ENCODE peak calls at places on chromosomes 2 and 18, in seven cellular contexts. One of them, this sample, is unnamed.

GRCh38 chr2:29314816-29315571 is 199.8 kb downstream of the CLIP4 start:
- DNase-seq in H9: peak; percentile 33
- DNase-seq in mesendoderm: peak; percentile 48
- DNase-seq in IMR-90: no peak
- DNase-seq in mesenchymal stem cell: no peak
- DNase-seq in H1: no peak
- DNase-seq in trophoblast cell: no peak
- DNase-seq in this sample: no peak

GRCh38 chr2:240856151-240856980 is 12.3 kb upstream of the AGXT start:
- DNase-seq in H9: peak; percentile 78
- DNase-seq in mesendoderm: peak; percentile 68
- DNase-seq in IMR-90: no peak
- DNase-seq in mesenchymal stem cell: no peak
- DNase-seq in H1: peak; percentile 27
- DNase-seq in trophoblast cell: no peak
- DNase-seq in this sample: no peak

GRCh38 chr18:46302866-46303485 is 198.8 kb downstream of the HAUS1 start:
- DNase-seq in H9: no peak
- DNase-seq in mesendoderm: no peak
- DNase-seq in IMR-90: no peak
- DNase-seq in mesenchymal stem cell: no peak
- DNase-seq in H1: no peak
- DNase-seq in trophoblast cell: no peak
- DNase-seq in this sample: no peak

GRCh38 chr2:224208034-224208433 is 168.9 kb upstream of the SERPINE2 start:
- DNase-seq in H9: no peak
- DNase-seq in mesendoderm: no peak
- DNase-seq in IMR-90: no peak
- DNase-seq in mesenchymal stem cell: no peak
- DNase-seq in H1: no peak
- DNase-seq in trophoblast cell: no peak
- DNase-seq in this sample: no peak

GRCh38 chr2:47014564-47015051 is 99.0 kb upstream of the MCFD2 start:
- DNase-seq in H9: no peak
- DNase-seq in mesendoderm: no peak
- DNase-seq in IMR-90: no peak
- DNase-seq in mesenchymal stem cell: no peak
- DNase-seq in H1: no peak
- DNase-seq in trophoblast cell: no peak
- DNase-seq in this sample: no peak

GRCh38 chr18:79782566-79783308 is 15.0 kb upstream of the KCNG2 start:
- DNase-seq in H9: no peak
- DNase-seq in mesendoderm: no peak
- DNase-seq in IMR-90: no peak
- DNase-seq in mesenchymal stem cell: no peak
- DNase-seq in H1: no peak
- DNase-seq in trophoblast cell: no peak
- DNase-seq in this sample: no peak

GRCh38 chr2:63662028-63662804 is 73.5 kb downstream of the MDH1 start:
- DNase-seq in H9: no peak
- DNase-seq in mesendoderm: peak; percentile 95
- DNase-seq in IMR-90: no peak
- DNase-seq in mesenchymal stem cell: no peak
- DNase-seq in H1: no peak
- DNase-seq in trophoblast cell: peak; percentile 83
- DNase-seq in this sample: no peak

GRCh38 chr18:8858888-8859511 is 153.6 kb downstream of the MTCL1 start:
- DNase-seq in H9: no peak
- DNase-seq in mesendoderm: peak; percentile 53
- DNase-seq in IMR-90: peak; percentile 99
- DNase-seq in mesenchymal stem cell: peak; percentile 94
- DNase-seq in H1: no peak
- DNase-seq in trophoblast cell: peak; percentile 48
- DNase-seq in this sample: no peak

GRCh38 chr18:37537868-37538525 is 27.6 kb downstream of the CELF4 start:
- DNase-seq in H9: peak; percentile 89
- DNase-seq in mesendoderm: peak; percentile 78
- DNase-seq in IMR-90: peak; percentile 44
- DNase-seq in mesenchymal stem cell: peak; percentile 56
- DNase-seq in H1: no peak
- DNase-seq in trophoblast cell: peak; percentile 44
- DNase-seq in this sample: peak; percentile 68

GRCh38 chr2:71669628-71670429 is 216.5 kb downstream of the DYSF start:
- DNase-seq in H9: peak; percentile 11
- DNase-seq in mesendoderm: no peak
- DNase-seq in IMR-90: no peak
- DNase-seq in mesenchymal stem cell: no peak
- DNase-seq in H1: no peak
- DNase-seq in trophoblast cell: no peak
- DNase-seq in this sample: no peak

GRCh38 chr2:111121028-111121872 is 536 bp downstream of the BCL2L11 start:
- DNase-seq in H9: peak; percentile 37
- DNase-seq in mesendoderm: peak; percentile 68
- DNase-seq in IMR-90: no peak
- DNase-seq in mesenchymal stem cell: peak; percentile 59
- DNase-seq in H1: no peak
- DNase-seq in trophoblast cell: no peak
- DNase-seq in this sample: peak; percentile 56
- H3K4me1 ChIP-seq in H9: no peaks in the 10 kb centered on the region
- H3K4me1 ChIP-seq in mesendoderm: peaks cover 2% of the 10 kb centered on the region
- H3K4me1 ChIP-seq in IMR-90: peaks cover 2% of the 10 kb centered on the region
- H3K4me1 ChIP-seq in mesenchymal stem cell: peaks cover 43% of the 10 kb centered on the region
- H3K4me1 ChIP-seq in H1: peaks cover 11% of the 10 kb centered on the region
- H3K4me1 ChIP-seq in trophoblast cell: peaks cover 20% of the 10 kb centered on the region
- H3K4me1 ChIP-seq in this sample: peaks cover 18% of the 10 kb centered on the region

DNA sequence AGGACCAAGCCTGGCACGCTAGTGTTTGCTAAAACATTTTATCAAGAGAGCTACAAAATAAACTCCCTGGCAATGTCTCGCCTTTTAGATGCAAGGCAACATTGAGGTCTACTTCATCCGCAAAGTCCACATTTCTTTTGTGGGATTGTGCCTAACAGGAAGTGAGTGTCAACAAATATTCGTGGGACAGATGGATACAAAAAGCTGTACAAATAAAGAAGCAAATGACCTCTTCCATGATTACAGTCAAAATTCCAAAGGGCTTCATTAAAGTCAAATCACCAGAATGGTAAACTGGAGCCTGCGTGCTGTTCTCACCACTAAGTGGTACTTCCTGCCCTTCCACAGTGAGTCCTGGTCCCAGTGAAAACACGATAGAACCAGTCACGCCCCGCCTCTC is 40.4 kb downstream of the L3MBTL4 start:
- DNase-seq in H9: no peak
- DNase-seq in mesendoderm: no peak
- DNase-seq in IMR-90: no peak
- DNase-seq in mesenchymal stem cell: no peak
- DNase-seq in H1: no peak
- DNase-seq in trophoblast cell: no peak
- DNase-seq in this sample: no peak
- H3K4ac ChIP-seq in H9: no peak overlapping the region
- H3K4ac ChIP-seq in mesendoderm: no peak overlapping the region
- H3K4ac ChIP-seq in IMR-90: no peak overlapping the region
- H3K4ac ChIP-seq in mesenchymal stem cell: no peak overlapping the region
- H3K4ac ChIP-seq in H1: no peak overlapping the region
- H3K4ac ChIP-seq in trophoblast cell: no peak overlapping the region
- H3K4ac ChIP-seq in this sample: no peak overlapping the region

DNA sequence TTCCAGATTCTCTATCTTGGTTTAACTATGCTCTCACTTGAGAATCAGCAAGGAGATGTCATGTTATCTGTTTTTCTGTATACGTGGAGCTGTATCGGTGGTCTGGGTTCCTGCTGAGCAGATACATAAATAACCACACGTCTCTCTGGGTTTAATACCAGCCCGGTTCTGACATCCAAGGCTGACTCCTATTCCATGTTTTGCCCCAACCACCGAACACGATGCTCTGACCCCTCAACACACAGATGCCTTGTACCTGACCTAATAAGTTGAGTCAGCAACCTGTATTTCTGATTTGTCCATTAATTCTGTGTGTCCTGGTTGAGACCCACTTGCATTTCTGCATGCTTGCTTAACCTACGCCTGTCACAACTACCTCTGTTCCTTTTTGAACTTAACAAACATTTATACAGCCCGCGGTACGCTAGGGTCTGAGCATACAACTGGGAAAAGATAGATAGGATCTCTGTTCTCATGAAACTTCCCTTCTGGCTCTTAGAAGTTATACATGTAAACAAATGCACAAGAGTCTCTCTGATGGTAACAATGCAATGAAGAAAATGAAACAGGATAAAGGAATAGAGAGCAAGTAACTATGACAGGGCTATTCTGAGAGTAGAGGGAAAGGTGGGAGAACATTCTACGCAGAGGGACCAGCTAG is 480.4 kb downstream of the PARD3B start:
- DNase-seq in H9: no peak
- DNase-seq in mesendoderm: no peak
- DNase-seq in IMR-90: peak; percentile 13
- DNase-seq in mesenchymal stem cell: peak; percentile 68
- DNase-seq in H1: no peak
- DNase-seq in trophoblast cell: no peak
- DNase-seq in this sample: no peak
- H3K9ac ChIP-seq in H9: no peak overlapping the region
- H3K9ac ChIP-seq in mesendoderm: no peak overlapping the region
- H3K9ac ChIP-seq in IMR-90: no peak overlapping the region
- H3K9ac ChIP-seq in mesenchymal stem cell: peak overlapping the region; percentile 52
- H3K9ac ChIP-seq in H1: no peak overlapping the region
- H3K9ac ChIP-seq in trophoblast cell: no peak overlapping the region
- H3K9ac ChIP-seq in this sample: no peak overlapping the region

DNA sequence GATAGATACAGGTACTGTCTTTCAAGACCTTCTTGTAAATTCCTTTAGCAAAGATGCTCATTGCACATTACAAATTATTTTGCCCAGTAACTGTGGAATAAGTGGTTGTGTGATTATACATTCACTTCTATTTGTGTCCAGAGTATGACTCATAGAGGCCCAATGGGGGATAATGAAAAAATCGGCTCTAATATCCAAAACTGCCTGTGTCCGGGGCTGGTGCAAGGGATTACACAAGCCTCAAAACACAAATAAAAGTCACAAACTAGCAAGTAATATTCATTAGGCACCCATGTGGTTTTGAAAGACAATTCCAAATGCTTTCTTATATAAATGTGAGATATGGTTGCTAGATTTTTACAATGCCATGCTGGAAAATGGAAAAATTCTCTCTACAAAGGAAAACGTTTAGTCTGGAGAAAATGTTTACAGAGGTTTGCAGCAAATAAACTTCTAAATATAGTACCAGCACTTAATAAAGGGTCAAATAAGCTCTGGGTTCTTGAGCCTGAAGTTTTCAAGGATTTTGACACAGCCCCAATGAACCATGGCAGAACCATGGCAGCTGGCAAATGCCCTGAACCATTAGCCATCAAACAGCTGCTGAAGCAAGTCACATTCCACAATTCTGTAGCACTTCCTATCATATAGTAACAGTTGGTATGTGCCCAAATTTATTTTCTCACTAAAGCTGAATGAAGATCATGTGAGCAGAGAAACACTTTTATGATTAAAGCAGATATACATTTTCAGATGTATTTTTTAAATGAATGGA is 40.5 kb downstream of the IRS1 start:
- DNase-seq in H9: no peak
- DNase-seq in mesendoderm: no peak
- DNase-seq in IMR-90: peak; percentile 87
- DNase-seq in mesenchymal stem cell: peak; percentile 89
- DNase-seq in H1: no peak
- DNase-seq in trophoblast cell: no peak
- DNase-seq in this sample: no peak
- H3K4me1 ChIP-seq in H9: peaks cover 2% of the 10 kb centered on the region
- H3K4me1 ChIP-seq in mesendoderm: peaks cover 7% of the 10 kb centered on the region
- H3K4me1 ChIP-seq in IMR-90: peaks cover 28% of the 10 kb centered on the region
- H3K4me1 ChIP-seq in mesenchymal stem cell: peaks cover 8% of the 10 kb centered on the region
- H3K4me1 ChIP-seq in H1: peaks cover 4% of the 10 kb centered on the region
- H3K4me1 ChIP-seq in trophoblast cell: peaks cover 6% of the 10 kb centered on the region
- H3K4me1 ChIP-seq in this sample: no peaks in the 10 kb centered on the region